ENCODE peak calls at places on chromosomes 4 and X, in six cellular contexts. One of them, this sample, is unnamed.

GRCh38 chr4:23333946-23334878 is 555.6 kb downstream of the PPARGC1A start:
- DNase-seq in H1: no peak
- DNase-seq in neuronal stem cell: no peak
- DNase-seq in mesenchymal stem cell: peak; percentile 90
- DNase-seq in IMR-90: peak; percentile 71
- DNase-seq in mesendoderm: peak; percentile 79
- DNase-seq in this sample: no peak

GRCh38 chr4:143357161-143357845 is 20.6 kb downstream of the GAB1 start:
- DNase-seq in H1: no peak
- DNase-seq in mesenchymal stem cell: no peak
- DNase-seq in neuronal stem cell: no peak
- DNase-seq in mesendoderm: no peak
- DNase-seq in IMR-90: no peak
- DNase-seq in this sample: peak; percentile 47

GRCh38 chr4:86973668-86974067 is 38.9 kb downstream of the AFF1 start:
- DNase-seq in mesenchymal stem cell: no peak
- DNase-seq in neuronal stem cell: no peak
- DNase-seq in IMR-90: no peak
- DNase-seq in mesendoderm: no peak
- DNase-seq in H1: no peak
- DNase-seq in this sample: no peak

GRCh38 chr4:118012142-118012541 is 22.1 kb upstream of the NDST3 start:
- DNase-seq in H1: no peak
- DNase-seq in neuronal stem cell: no peak
- DNase-seq in mesendoderm: peak; percentile 19
- DNase-seq in mesenchymal stem cell: no peak
- DNase-seq in IMR-90: peak; percentile 0
- DNase-seq in this sample: no peak

GRCh38 chrX:21770631-21771321 is 12.9 kb upstream of the SMPX start:
- DNase-seq in H1: no peak
- DNase-seq in neuronal stem cell: no peak
- DNase-seq in mesenchymal stem cell: no peak
- DNase-seq in IMR-90: no peak
- DNase-seq in mesendoderm: peak; percentile 61
- DNase-seq in this sample: no peak

GRCh38 chr4:77127837-77128621 is 29.0 kb upstream of the CCNG2 start:
- DNase-seq in mesenchymal stem cell: no peak
- DNase-seq in neuronal stem cell: no peak
- DNase-seq in mesendoderm: peak; percentile 60
- DNase-seq in IMR-90: no peak
- DNase-seq in H1: no peak
- DNase-seq in this sample: no peak

GRCh38 chr4:179465131-179465797 is 2023.0 kb upstream of the AGA start:
- DNase-seq in mesendoderm: peak; percentile 83
- DNase-seq in H1: peak; percentile 17
- DNase-seq in mesenchymal stem cell: peak; percentile 17
- DNase-seq in IMR-90: peak; percentile 34
- DNase-seq in neuronal stem cell: no peak
- DNase-seq in this sample: no peak

GRCh38 chr4:156971168-156971601 is 414 bp downstream of the PDGFC start:
- DNase-seq in IMR-90: no peak
- DNase-seq in neuronal stem cell: no peak
- DNase-seq in mesenchymal stem cell: no peak
- DNase-seq in mesendoderm: no peak
- DNase-seq in H1: no peak
- DNase-seq in this sample: no peak

GRCh38 chr4:189143255-189143654 is 797.4 kb upstream of the FRG1 start:
- DNase-seq in H1: no peak
- DNase-seq in mesendoderm: no peak
- DNase-seq in IMR-90: peak; percentile 66
- DNase-seq in mesenchymal stem cell: peak; percentile 80
- DNase-seq in neuronal stem cell: no peak
- DNase-seq in this sample: peak; percentile 21

GRCh38 chr4:64230709-64231310 is 178.4 kb downstream of the TECRL start:
- DNase-seq in mesendoderm: peak; percentile 49
- DNase-seq in IMR-90: peak; percentile 4
- DNase-seq in H1: no peak
- DNase-seq in mesenchymal stem cell: peak; percentile 15
- DNase-seq in neuronal stem cell: peak; percentile 17
- DNase-seq in this sample: no peak

GRCh38 chrX:77448170-77448569 is 981 bp downstream of the FGF16 start:
- DNase-seq in mesendoderm: peak; percentile 4
- DNase-seq in H1: no peak
- DNase-seq in neuronal stem cell: no peak
- DNase-seq in IMR-90: no peak
- DNase-seq in mesenchymal stem cell: no peak
- DNase-seq in this sample: no peak

GRCh38 chrX:53089224-53089842 is 4.6 kb upstream of the KANTR start:
- DNase-seq in IMR-90: peak; percentile 68
- DNase-seq in mesendoderm: peak; percentile 64
- DNase-seq in mesenchymal stem cell: peak; percentile 70
- DNase-seq in H1: no peak
- DNase-seq in neuronal stem cell: no peak
- DNase-seq in this sample: peak; percentile 74

GRCh38 chr4:141130947-141131545 is 2.2 kb downstream of the RNF150 start:
- DNase-seq in H1: no peak
- DNase-seq in mesenchymal stem cell: no peak
- DNase-seq in neuronal stem cell: no peak
- DNase-seq in IMR-90: no peak
- DNase-seq in mesendoderm: no peak
- DNase-seq in this sample: no peak
- H3K4me3 ChIP-seq in H1: peak overlapping the region; percentile 79
- H3K4me3 ChIP-seq in mesenchymal stem cell: no peak overlapping the region
- H3K4me3 ChIP-seq in neuronal stem cell: no peak overlapping the region
- H3K4me3 ChIP-seq in IMR-90: peak overlapping the region; percentile 97
- H3K4me3 ChIP-seq in mesendoderm: no peak overlapping the region
- H3K4me3 ChIP-seq in this sample: no peak overlapping the region

DNA sequence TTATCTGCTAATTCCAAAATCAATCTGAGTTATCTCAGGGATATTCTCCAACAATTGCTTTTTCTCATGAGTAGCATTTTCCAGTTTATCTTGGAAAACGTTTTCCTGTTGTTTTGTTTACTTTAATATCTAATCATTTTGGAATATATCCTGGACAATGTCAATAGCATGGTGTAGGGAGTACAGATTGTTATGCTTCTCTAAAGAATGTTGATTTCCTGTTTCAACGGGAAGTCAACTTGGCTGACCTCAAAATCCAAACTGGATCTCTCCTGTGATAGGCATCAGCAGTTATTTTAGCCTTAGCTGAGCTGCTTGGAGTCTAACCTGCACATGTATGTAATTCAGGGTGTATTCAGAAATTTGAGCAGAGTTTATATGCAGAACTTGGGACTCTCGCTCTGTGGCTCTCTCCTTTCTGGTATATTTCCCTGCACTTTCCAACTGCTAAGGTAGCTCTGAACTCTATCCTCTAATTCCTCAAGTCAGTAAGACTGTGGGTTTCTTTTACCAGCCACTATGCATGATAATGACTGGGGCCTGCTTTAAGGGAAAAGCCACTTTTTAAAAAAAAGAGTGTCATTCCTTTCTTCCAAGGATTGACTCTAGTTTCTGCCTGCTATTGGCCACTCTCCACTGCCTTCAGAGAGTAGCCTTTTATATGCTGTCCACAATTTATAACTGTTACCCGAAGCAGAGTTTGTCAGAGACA is 7.7 kb downstream of the PRSS48 start:
- DNase-seq in mesenchymal stem cell: no peak
- DNase-seq in H1: no peak
- DNase-seq in neuronal stem cell: no peak
- DNase-seq in mesendoderm: peak; percentile 58
- DNase-seq in IMR-90: no peak
- DNase-seq in this sample: no peak
- H3K4me1 ChIP-seq in mesenchymal stem cell: no peaks in the 10 kb centered on the region
- H3K4me1 ChIP-seq in H1: peaks cover 4% of the 10 kb centered on the region
- H3K4me1 ChIP-seq in neuronal stem cell: peaks cover 5% of the 10 kb centered on the region
- H3K4me1 ChIP-seq in mesendoderm: peaks cover 3% of the 10 kb centered on the region
- H3K4me1 ChIP-seq in IMR-90: peaks cover 1% of the 10 kb centered on the region
- H3K4me1 ChIP-seq in this sample: peaks cover 2% of the 10 kb centered on the region

DNA sequence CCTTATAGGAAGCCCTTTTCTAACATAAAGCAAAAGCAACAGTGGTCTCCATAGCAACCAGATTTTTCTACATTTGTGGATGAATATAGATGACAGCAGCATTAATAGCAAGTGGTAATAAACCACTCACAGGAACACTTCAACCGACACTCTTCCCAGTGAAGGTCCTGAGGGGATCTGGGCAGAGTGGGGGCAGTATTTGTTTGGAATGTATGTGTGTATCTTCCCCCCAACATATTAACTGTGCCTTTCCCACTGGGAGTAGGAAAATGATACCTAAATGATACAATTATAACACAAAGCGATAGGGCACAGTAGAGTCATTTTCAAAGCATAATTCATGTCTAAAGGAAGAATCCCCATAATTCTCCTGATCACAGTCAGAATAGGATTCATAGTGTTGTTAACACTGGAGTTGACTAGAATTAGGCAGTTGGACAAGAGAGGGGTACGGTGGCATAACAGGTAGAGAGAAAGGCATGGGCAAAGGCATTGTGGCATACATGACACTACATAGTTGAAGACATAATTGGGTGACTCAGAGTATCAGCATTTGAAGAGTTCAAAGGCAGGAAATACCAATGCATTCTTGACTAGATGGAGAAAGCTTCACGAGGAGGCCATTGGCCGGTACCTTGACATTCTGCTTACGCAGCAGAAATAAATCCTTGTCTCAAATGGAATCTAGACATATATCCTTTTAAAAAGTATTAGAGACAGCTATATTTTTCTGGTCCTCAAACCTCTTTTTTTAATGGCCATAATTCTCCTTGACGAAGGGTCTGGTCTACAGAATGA is 15.2 kb downstream of the CAPN6 start:
- DNase-seq in mesendoderm: peak; percentile 85
- DNase-seq in mesenchymal stem cell: no peak
- DNase-seq in H1: no peak
- DNase-seq in IMR-90: no peak
- DNase-seq in neuronal stem cell: no peak
- DNase-seq in this sample: peak; percentile 58
- H2AK5ac ChIP-seq in mesendoderm: no peak overlapping the region
- H2AK5ac ChIP-seq in mesenchymal stem cell: no peak overlapping the region
- H2AK5ac ChIP-seq in H1: no peak overlapping the region
- H2AK5ac ChIP-seq in IMR-90: no peak overlapping the region
- H2AK5ac ChIP-seq in neuronal stem cell: no peak overlapping the region
- H2AK5ac ChIP-seq in this sample: no peak overlapping the region

GRCh38 chr4:115113382-115114106 is at the start of gene NDST4:
- DNase-seq in mesenchymal stem cell: peak; percentile 46
- DNase-seq in neuronal stem cell: peak; percentile 79
- DNase-seq in mesendoderm: no peak
- DNase-seq in H1: no peak
- DNase-seq in IMR-90: no peak
- DNase-seq in this sample: peak; percentile 13
- H3K4me3 ChIP-seq in mesenchymal stem cell: peak within 1 kb of the TSS; percentile 68
- H3K4me3 ChIP-seq in neuronal stem cell: peak within 1 kb of the TSS; percentile 27
- H3K4me3 ChIP-seq in mesendoderm: no peak within 1 kb of the TSS
- H3K4me3 ChIP-seq in H1: no peak within 1 kb of the TSS
- H3K4me3 ChIP-seq in IMR-90: no peak within 1 kb of the TSS
- H3K4me3 ChIP-seq in this sample: no peak within 1 kb of the TSS